ENCODE peak calls at places on chromosomes 16 and 17, in four cellular contexts. H is right cardiac atrium, Y is tibial artery, S is upper lobe of right lung. Z is an unnamed sample.
A peak's percentile ranks its signal among the peaks of the same experiment; 100 is the strongest.

GRCh38 chr17:42133461-42134041 is 10.9 kb downstream of the HSPB9 start:
- DNase-seq in S (no peak), Y (no peak), H (no peak), Z (no peak)

GRCh38 chr17:58412910-58413630 is 4.3 kb downstream of the RNF43 start:
- DNase-seq in Y (no peak), S (no peak), H (no peak), Z (no peak)

GRCh38 chr16:2085669-2086068 is 37.9 kb downstream of the TSC2 start:
- DNase-seq in Y (no peak), H (no peak), S (no peak), Z (no peak)

GRCh38 chr16:627458-628239 is 3.1 kb upstream of the WFIKKN1 start:
- DNase-seq in Y (no peak), H (peak; percentile 80), S (peak; percentile 91), Z (no peak)

GRCh38 chr16:3938843-3939624 is 58.5 kb upstream of the CREBBP start:
- DNase-seq in S (peak; percentile 83), H (peak; percentile 83), Y (peak; percentile 70), Z (no peak)

GRCh38 chr17:15464211-15464610 is 3.2 kb downstream of the CDRT4 start:
- DNase-seq in H (no peak), Y (no peak), S (no peak), Z (no peak)

GRCh38 chr16:28491080-28491969 is 549 bp downstream of the CLN3 start:
- DNase-seq in H (peak; percentile 77), Y (peak; percentile 75), S (peak; percentile 76), Z (no peak)

GRCh38 chr17:57422574-57423164 is 166.3 kb downstream of the MSI2 start:
- DNase-seq in H (no peak), S (no peak), Y (peak; percentile 77), Z (peak; percentile 44)

GRCh38 chr17:6505425-6506142 is 50.8 kb downstream of the PITPNM3 start:
- DNase-seq in S (peak; percentile 18), Y (peak; percentile 52), H (no peak), Z (no peak)

GRCh38 chr16:50121721-50122445 is 31.2 kb upstream of the TENT4B start:
- DNase-seq in Y (no peak), S (no peak), H (no peak), Z (no peak)

GRCh38 chr16:51034481-51035109 is 116.5 kb downstream of the SALL1 start:
- DNase-seq in H (no peak), Y (no peak), S (no peak), Z (no peak)

GRCh38 chr16:70430667-70431536 is 8.0 kb downstream of the ST3GAL2 start:
- DNase-seq in S (peak; percentile 75), H (no peak), Y (no peak), Z (no peak)

GRCh38 chr17:2707721-2708584 is 3.6 kb downstream of the CLUH start:
- DNase-seq in S (peak; percentile 81), Y (peak; percentile 95), H (peak; percentile 83), Z (no peak)

GRCh38 chr17:9044796-9045470 is 23.6 kb downstream of the NTN1 start:
- DNase-seq in S (no peak), Y (no peak), H (no peak), Z (no peak)

GRCh38 chr17:70906808-70907207 is 737.5 kb downstream of the KCNJ2 start:
- DNase-seq in Y (no peak), H (no peak), S (no peak), Z (no peak)

GRCh38 chr16:18783430-18784341 is 6.4 kb downstream of the RPS15A start:
- DNase-seq in H (peak; percentile 50), Y (no peak), S (no peak), Z (no peak)

GRCh38 chr16:72198021-72198420 is 26.1 kb upstream of the PMFBP1 start:
- DNase-seq in S (no peak), Y (no peak), H (peak; percentile 75), Z (no peak)

GRCh38 chr17:9174779-9175574 is 153.7 kb downstream of the NTN1 start:
- DNase-seq in S (no peak), Y (no peak), H (no peak), Z (no peak)

GRCh38 chr16:17105239-17105721 is 365.5 kb downstream of the XYLT1 start:
- DNase-seq in H (no peak), Y (no peak), S (no peak), Z (no peak)
- H3K27ac ChIP-seq in H (no peak overlapping the region), Y (no peak overlapping the region), S (no peak overlapping the region), Z (no peak overlapping the region)

GRCh38 chr16:88885693-88886253 is 19.3 kb upstream of the PABPN1L start:
- DNase-seq in H (no peak), Y (no peak), S (no peak), Z (no peak)
- H3K27ac ChIP-seq in H (no peak overlapping the region), Y (no peak overlapping the region), S (peak overlapping the region; percentile 72), Z (no peak overlapping the region)

GRCh38 chr16:46889245-46889941 is 5.2 kb downstream of the GPT2 start:
- DNase-seq in S (no peak), H (no peak), Y (no peak), Z (no peak)

GRCh38 chr16:46886764-46887523 is 2.8 kb downstream of the GPT2 start:
- DNase-seq in S (no peak), Y (no peak), H (no peak), Z (no peak)

GRCh38 chr16:46887524-46887854 is 3.3 kb downstream of the GPT2 start:
- DNase-seq in S (no peak), Y (no peak), H (no peak), Z (no peak)

GRCh38 chr16:46891910-46892309 is 7.7 kb downstream of the GPT2 start:
- DNase-seq in Y (no peak), H (no peak), S (no peak), Z (no peak)

DNA sequence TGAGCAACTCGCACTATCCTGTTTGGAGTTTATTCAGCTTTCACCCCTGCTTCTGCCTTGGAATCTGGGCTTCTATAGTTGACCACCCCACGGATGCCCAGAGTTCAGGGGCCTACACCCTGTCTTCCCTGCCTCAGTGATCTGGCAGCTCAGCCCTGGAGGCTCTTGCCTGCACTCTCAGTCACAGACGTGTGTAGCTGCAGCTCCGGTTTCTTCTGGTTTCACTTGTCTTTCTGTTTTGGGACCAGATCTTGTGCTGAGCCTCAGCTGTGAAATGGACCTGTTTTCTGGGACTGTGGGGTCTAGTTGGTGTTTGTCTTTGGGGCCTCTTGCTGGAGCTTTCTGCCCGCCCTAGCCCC is 5.8 kb downstream of the GPT2 start:
- DNase-seq in Y (no peak), S (no peak), H (no peak), Z (no peak)
- H3K27ac ChIP-seq in Y (no peak overlapping the region), S (no peak overlapping the region), H (no peak overlapping the region), Z (no peak overlapping the region)

GRCh38 chr17:10798910-10799309 is 5.0 kb downstream of the TMEM238L start:
- DNase-seq in Y (no peak), H (no peak), S (no peak), Z (no peak)

GRCh38 chr17:10797848-10798328 is 6.0 kb downstream of the TMEM238L start:
- DNase-seq in Y (no peak), S (no peak), H (no peak), Z (no peak)

GRCh38 chr17:10799407-10799806 is 4.5 kb downstream of the TMEM238L start:
- DNase-seq in S (no peak), H (no peak), Y (no peak), Z (no peak)

GRCh38 chr17:10802487-10803284 is 1.2 kb downstream of the TMEM238L start:
- DNase-seq in Y (no peak), H (no peak), S (no peak), Z (no peak)

GRCh38 chr17:10798332-10798749 is 5.6 kb downstream of the TMEM238L start:
- DNase-seq in H (no peak), Y (no peak), S (no peak), Z (no peak)
- H3K27ac ChIP-seq in H (no peak overlapping the region), Y (no peak overlapping the region), S (no peak overlapping the region), Z (peak overlapping the region; percentile 98)

GRCh38 chr16:85753976-85754375 is 3.1 kb upstream of the C16orf74 start:
- DNase-seq in Y (no peak), H (no peak), S (no peak), Z (no peak)

GRCh38 chr16:85753559-85753958 is 2.7 kb upstream of the C16orf74 start:
- DNase-seq in S (no peak), H (no peak), Y (no peak), Z (no peak)

GRCh38 chr16:85752511-85753420 is 1.9 kb upstream of the C16orf74 start:
- DNase-seq in S (no peak), Y (no peak), H (no peak), Z (no peak)

GRCh38 chr16:85755929-85756768 is 5.3 kb upstream of the C16orf74 start:
- DNase-seq in H (no peak), Y (no peak), S (no peak), Z (no peak)

GRCh38 chr16:85754403-85754802 is 3.5 kb upstream of the C16orf74 start:
- DNase-seq in S (no peak), Y (no peak), H (no peak), Z (no peak)
- H3K27ac ChIP-seq in S (no peak overlapping the region), Y (no peak overlapping the region), H (no peak overlapping the region), Z (peak overlapping the region; percentile 100)

GRCh38 chr17:45223541-45224528 is 2.1 kb downstream of the FMNL1 start:
- DNase-seq in Y (no peak), S (no peak), H (peak; percentile 48), Z (no peak)

GRCh38 chr17:45226620-45227019 is 4.9 kb downstream of the FMNL1 start:
- DNase-seq in S (no peak), Y (no peak), H (no peak), Z (no peak)

GRCh38 chr17:45225964-45226530 is 4.4 kb downstream of the FMNL1 start:
- DNase-seq in S (peak; percentile 89), H (peak; percentile 90), Y (peak; percentile 85), Z (no peak)

GRCh38 chr17:45224671-45225050 is 3.0 kb downstream of the FMNL1 start:
- DNase-seq in S (no peak), H (peak; percentile 59), Y (no peak), Z (no peak)

DNA sequence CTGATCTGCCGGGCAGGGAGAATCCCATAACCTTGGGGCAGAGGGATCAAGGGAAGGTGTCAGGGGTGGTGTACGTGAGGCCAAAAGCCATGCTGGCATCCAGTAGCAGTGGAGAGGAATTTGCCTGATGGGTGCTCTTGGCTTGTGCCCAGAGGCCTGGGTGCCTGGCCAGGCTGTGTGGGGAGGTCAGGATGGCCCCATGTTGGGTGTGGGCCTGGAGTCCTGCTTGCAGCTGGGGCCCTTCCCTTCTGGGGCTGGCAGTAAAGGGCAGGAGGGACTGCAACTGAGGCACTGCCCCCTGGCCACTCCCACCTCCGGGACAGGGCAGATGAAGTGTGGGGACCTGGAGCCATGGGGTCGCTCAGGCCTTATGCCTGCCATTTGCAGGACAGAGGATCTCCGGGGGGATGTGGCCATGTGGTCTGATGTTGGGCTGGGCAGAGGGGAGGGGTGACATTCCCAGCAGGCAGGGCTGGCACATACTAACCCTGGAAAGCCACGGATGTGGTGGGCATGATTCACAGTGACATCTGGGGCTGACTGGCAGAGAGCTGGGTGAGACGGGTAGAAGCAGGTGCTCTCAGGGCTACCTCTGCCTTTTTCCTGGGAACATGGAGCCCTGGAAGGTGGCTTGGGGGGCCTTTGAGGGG is 3.5 kb downstream of the FMNL1 start:
- DNase-seq in Y (peak; percentile 66), H (peak; percentile 63), S (no peak), Z (no peak)
- H3K27ac ChIP-seq in Y (no peak overlapping the region), H (no peak overlapping the region), S (peak overlapping the region; percentile 81), Z (no peak overlapping the region)

DNA sequence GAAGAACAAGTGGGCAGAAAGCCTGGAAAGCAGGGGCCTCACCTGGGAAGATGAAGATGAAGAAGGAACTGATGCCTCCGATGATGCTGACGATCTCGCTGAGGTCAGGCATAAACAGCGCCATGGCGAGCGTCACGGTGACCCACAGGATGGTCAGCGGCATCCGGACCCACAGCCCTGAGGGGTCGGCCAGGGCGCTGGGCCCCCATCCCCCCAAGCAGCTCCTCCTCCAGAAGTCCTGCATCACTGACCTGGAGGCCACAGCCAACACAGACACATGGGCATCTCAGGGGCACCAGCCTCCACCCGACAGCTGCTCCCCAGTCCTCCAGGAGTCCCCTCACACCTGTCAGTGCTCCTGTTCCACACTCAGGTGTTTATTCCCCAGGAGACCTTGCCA is 26.1 kb downstream of the SLC38A8 start:
- DNase-seq in S (peak; percentile 52), H (no peak), Y (no peak), Z (no peak)
- H3K27ac ChIP-seq in S (no peak overlapping the region), H (no peak overlapping the region), Y (no peak overlapping the region), Z (no peak overlapping the region)